ENCODE peak calls at places on chromosomes 16 and 17, in nine cellular contexts. X is left lung, Q is heart right ventricle, O is BJ, W is HCT116, G is progenitor cell of endocrine pancreas, Y is AG04449, J is tibial nerve, F is AG04450. Z is an unnamed sample.

GRCh38 chr16:81688182-81688581 is 90.9 kb upstream of the PLCG2 start:
- DNase-seq in X (no peak), Q (no peak), O (no peak), W (no peak), G (no peak), Y (no peak), J (no peak), F (no peak), Z (no peak)

GRCh38 chr17:63826468-63827001 is 696 bp upstream of the PSMC5 start:
- DNase-seq in X (no peak), Q (no peak), O (no peak), W (no peak), G (no peak), Y (no peak), J (no peak), F (no peak), Z (peak)

GRCh38 chr17:38617074-38617860 is 11.5 kb upstream of the SRCIN1 start:
- DNase-seq in X (no peak), Q (no peak), O (no peak), W (no peak), G (no peak), Y (no peak), J (no peak), F (no peak), Z (no peak)

GRCh38 chr16:14244344-14245010 is 173.4 kb downstream of the MRTFB start:
- DNase-seq in X (no peak), Q (no peak), O (no peak), W (no peak), G (no peak), Y (no peak), J (no peak), F (no peak), Z (no peak)

GRCh38 chr17:80807882-80808281 is 183.8 kb upstream of the CHMP6 start:
- DNase-seq in X (no peak), Q (no peak), O (no peak), W (no peak), G (no peak), Y (no peak), J (no peak), F (no peak), Z (no peak)

GRCh38 chr17:46191332-46192210 is 1.7 kb downstream of the KANSL1 start:
- DNase-seq in X (no peak), Q (no peak), O (no peak), W (no peak), G (no peak), Y (no peak), J (no peak), F (no peak), Z (no peak)

GRCh38 chr16:57061084-57061905 is 31.1 kb upstream of the CPNE2 start:
- DNase-seq in X (peak), Q (peak), O (peak), W (no peak), G (no peak), Y (no peak), J (peak), F (no peak), Z (peak)

GRCh38 chr17:58331815-58332719 is 3.5 kb upstream of the TSPOAP1 start:
- DNase-seq in X (peak), Q (peak), O (no peak), W (no peak), G (no peak), Y (no peak), J (peak), F (no peak), Z (peak)

GRCh38 chr17:57678393-57678792 is 66.7 kb downstream of the CCDC182 start:
- DNase-seq in X (no peak), Q (no peak), O (no peak), W (no peak), G (no peak), Y (no peak), J (no peak), F (no peak), Z (no peak)

GRCh38 chr17:79036181-79036580 is 12.2 kb downstream of the C1QTNF1 start:
- DNase-seq in X (no peak), Q (no peak), O (no peak), W (no peak), G (no peak), Y (no peak), J (no peak), F (no peak), Z (no peak)

GRCh38 chr16:23949630-23950290 is 114.0 kb downstream of the PRKCB start:
- DNase-seq in X (peak), Q (peak), O (no peak), W (no peak), G (no peak), Y (no peak), J (no peak), F (no peak), Z (no peak)

GRCh38 chr17:73654241-73654640 is 10.0 kb upstream of the SDK2 start:
- DNase-seq in X (no peak), Q (no peak), O (no peak), W (no peak), G (no peak), Y (no peak), J (no peak), F (no peak), Z (no peak)

GRCh38 chr16:10156111-10156510 is 26.1 kb downstream of the GRIN2A start:
- DNase-seq in X (no peak), Q (no peak), O (peak), W (no peak), G (no peak), Y (no peak), J (no peak), F (no peak), Z (no peak)

GRCh38 chr16:47574091-47575054 is 113.2 kb downstream of the PHKB start:
- DNase-seq in X (no peak), Q (no peak), O (no peak), W (no peak), G (no peak), Y (no peak), J (no peak), F (no peak), Z (no peak)

GRCh38 chr16:53745126-53745525 is 41.2 kb downstream of the FTO start:
- DNase-seq in X (no peak), Q (no peak), O (peak), W (no peak), G (no peak), Y (no peak), J (no peak), F (no peak), Z (no peak)

GRCh38 chr17:82932146-82933005 is 92.6 kb upstream of the ZNF750 start:
- DNase-seq in X (no peak), Q (no peak), O (no peak), W (no peak), G (no peak), Y (no peak), J (no peak), F (peak), Z (no peak)

GRCh38 chr16:69917739-69918138 is 33.4 kb upstream of the CLEC18A start:
- DNase-seq in X (peak), Q (no peak), O (peak), W (no peak), G (peak), Y (peak), J (peak), F (peak), Z (no peak)

GRCh38 chr17:57302690-57303089 is 46.4 kb downstream of the MSI2 start:
- DNase-seq in X (no peak), Q (no peak), O (no peak), W (no peak), G (no peak), Y (no peak), J (no peak), F (no peak), Z (no peak)

DNA sequence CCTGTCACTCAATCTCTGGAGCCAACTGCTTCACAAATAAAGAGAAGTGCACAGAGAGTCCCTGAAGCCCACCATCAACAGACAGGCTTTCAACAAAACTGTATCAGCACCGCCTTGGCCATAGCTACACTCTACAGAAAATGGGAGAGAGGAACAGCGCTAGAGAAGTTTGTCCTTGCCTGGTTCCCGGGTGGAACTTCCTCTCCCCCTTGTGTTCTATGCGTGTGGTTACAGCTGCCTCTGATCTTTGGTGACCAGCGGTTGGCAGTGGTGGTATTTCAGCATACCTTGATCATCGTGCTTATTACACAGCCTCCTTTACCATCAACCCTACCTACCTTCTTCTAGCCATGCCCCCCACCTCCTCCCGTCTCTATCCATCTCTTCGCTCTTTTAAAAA is 91.4 kb upstream of the CCL2 start:
- DNase-seq in X (no peak), Q (no peak), O (no peak), W (no peak), G (no peak), Y (no peak), J (no peak), F (no peak), Z (no peak)
- TF ChIP-seq CTCF in X (peak), Q (peak), O (peak), W (peak), G (peak), Y (peak), J (peak), F (peak), Z (peak)

GRCh38 chr17:42334667-42335066 is 46.4 kb downstream of the STAT5A start:
- DNase-seq in X (no peak), Q (no peak), O (no peak), W (no peak), G (no peak), Y (no peak), J (no peak), F (no peak), Z (no peak)
- TF ChIP-seq CTCF in X (no peak), Q (no peak), O (no peak), W (peak), G (no peak), Y (no peak), J (no peak), F (peak), Z (no peak)

DNA sequence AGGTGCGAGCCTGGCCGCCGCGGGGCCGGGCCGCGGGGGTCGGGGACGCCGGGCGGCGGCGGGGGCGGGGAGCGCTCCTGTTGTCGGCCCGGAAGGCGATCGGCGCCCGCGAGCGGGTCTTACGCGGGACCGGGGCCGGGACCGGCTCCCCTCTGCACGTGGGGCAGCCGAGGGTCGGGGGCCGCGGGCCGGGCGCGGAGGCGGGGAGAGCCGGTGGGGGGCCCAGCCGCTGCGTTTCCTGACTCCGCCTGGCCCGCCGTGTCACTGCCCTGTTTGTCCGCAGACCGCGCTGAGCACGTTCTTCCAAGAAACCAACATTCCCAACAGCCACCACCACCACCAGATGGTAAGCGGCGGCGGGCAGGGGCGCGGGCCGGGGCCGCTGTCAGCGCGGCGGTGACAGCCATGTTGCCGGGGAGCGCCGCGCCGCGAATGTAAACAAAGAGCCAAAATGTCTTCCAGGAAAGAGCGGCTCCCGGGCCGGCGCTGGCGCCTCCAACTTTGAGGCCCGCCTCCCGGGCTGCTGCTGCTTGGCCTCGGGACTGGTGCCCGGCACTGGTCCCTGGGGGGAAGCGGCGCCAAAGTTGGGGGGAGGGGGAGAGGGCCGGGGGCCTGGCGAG is 586 bp downstream of the UBALD2 start:
- DNase-seq in X (no peak), Q (peak), O (no peak), W (no peak), G (peak), Y (no peak), J (peak), F (no peak), Z (no peak)
- TF ChIP-seq CTCF in X (no peak), Q (no peak), O (no peak), W (no peak), G (no peak), Y (no peak), J (no peak), F (no peak), Z (no peak)

GRCh38 chr17:48830840-48831548 is at the start of gene CALCOCO2:
- DNase-seq in X (peak), Q (peak), O (peak), W (peak), G (peak), Y (peak), J (peak), F (peak), Z (peak)
- TF ChIP-seq CTCF in X (no peak), Q (no peak), O (no peak), W (peak), G (no peak), Y (no peak), J (peak), F (no peak), Z (no peak)

Z was measured in CD14-positive monocyte.